ENCODE peak calls at places on chromosome 1, in seven cellular contexts. One of them, this sample, is unnamed.

GRCh38 chr1:174273766-174274165 is 114.4 kb downstream of the RABGAP1L start:
- DNase-seq in Caco-2: no peak
- DNase-seq in NCI-H526 treated with DMSO at 0.1 percent for 48 hours: no peak
- DNase-seq in CD4-positive, alpha-beta memory T cell: no peak
- DNase-seq in amygdala: no peak
- DNase-seq in stimulated activated CD8-positive, alpha-beta memory T cell treated with anti-CD3 and anti-CD28 coated beads, Interleukin-15, amount 100 ng/mL, for 1 hour: no peak
- DNase-seq in neural crest cell: no peak
- DNase-seq in this sample: no peak

GRCh38 chr1:113975211-113975895 is 3.9 kb upstream of the OLFML3 start:
- DNase-seq in stimulated activated CD8-positive, alpha-beta memory T cell treated with anti-CD3 and anti-CD28 coated beads, Interleukin-15, amount 100 ng/mL, for 1 hour: no peak
- DNase-seq in amygdala: no peak
- DNase-seq in neural crest cell: no peak
- DNase-seq in NCI-H526 treated with DMSO at 0.1 percent for 48 hours: no peak
- DNase-seq in Caco-2: no peak
- DNase-seq in CD4-positive, alpha-beta memory T cell: no peak
- DNase-seq in this sample: peak

GRCh38 chr1:221829327-221830011 is 87.6 kb upstream of the DUSP10 start:
- DNase-seq in NCI-H526 treated with DMSO at 0.1 percent for 48 hours: no peak
- DNase-seq in Caco-2: no peak
- DNase-seq in amygdala: no peak
- DNase-seq in stimulated activated CD8-positive, alpha-beta memory T cell treated with anti-CD3 and anti-CD28 coated beads, Interleukin-15, amount 100 ng/mL, for 1 hour: no peak
- DNase-seq in CD4-positive, alpha-beta memory T cell: peak
- DNase-seq in neural crest cell: no peak
- DNase-seq in this sample: peak

GRCh38 chr1:111030590-111030989 is 66.9 kb upstream of the LRIF1 start:
- DNase-seq in neural crest cell: peak
- DNase-seq in NCI-H526 treated with DMSO at 0.1 percent for 48 hours: peak
- DNase-seq in stimulated activated CD8-positive, alpha-beta memory T cell treated with anti-CD3 and anti-CD28 coated beads, Interleukin-15, amount 100 ng/mL, for 1 hour: peak
- DNase-seq in Caco-2: no peak
- DNase-seq in CD4-positive, alpha-beta memory T cell: peak
- DNase-seq in amygdala: no peak
- DNase-seq in this sample: peak

GRCh38 chr1:219560856-219561255 is 52.0 kb downstream of the ZC3H11B start:
- DNase-seq in amygdala: no peak
- DNase-seq in CD4-positive, alpha-beta memory T cell: no peak
- DNase-seq in NCI-H526 treated with DMSO at 0.1 percent for 48 hours: no peak
- DNase-seq in Caco-2: no peak
- DNase-seq in stimulated activated CD8-positive, alpha-beta memory T cell treated with anti-CD3 and anti-CD28 coated beads, Interleukin-15, amount 100 ng/mL, for 1 hour: no peak
- DNase-seq in neural crest cell: no peak
- DNase-seq in this sample: no peak

GRCh38 chr1:74180490-74180889 is 17.5 kb downstream of the LRRIQ3 start:
- DNase-seq in CD4-positive, alpha-beta memory T cell: no peak
- DNase-seq in Caco-2: no peak
- DNase-seq in neural crest cell: no peak
- DNase-seq in NCI-H526 treated with DMSO at 0.1 percent for 48 hours: no peak
- DNase-seq in stimulated activated CD8-positive, alpha-beta memory T cell treated with anti-CD3 and anti-CD28 coated beads, Interleukin-15, amount 100 ng/mL, for 1 hour: no peak
- DNase-seq in amygdala: no peak
- DNase-seq in this sample: no peak

GRCh38 chr1:179803916-179804315 is 60.8 kb downstream of the FAM163A start:
- DNase-seq in amygdala: no peak
- DNase-seq in Caco-2: no peak
- DNase-seq in NCI-H526 treated with DMSO at 0.1 percent for 48 hours: no peak
- DNase-seq in stimulated activated CD8-positive, alpha-beta memory T cell treated with anti-CD3 and anti-CD28 coated beads, Interleukin-15, amount 100 ng/mL, for 1 hour: no peak
- DNase-seq in CD4-positive, alpha-beta memory T cell: no peak
- DNase-seq in neural crest cell: no peak
- DNase-seq in this sample: no peak

GRCh38 chr1:90143522-90144050 is 148.7 kb downstream of the ZNF326 start:
- DNase-seq in Caco-2: no peak
- DNase-seq in neural crest cell: no peak
- DNase-seq in amygdala: no peak
- DNase-seq in CD4-positive, alpha-beta memory T cell: no peak
- DNase-seq in stimulated activated CD8-positive, alpha-beta memory T cell treated with anti-CD3 and anti-CD28 coated beads, Interleukin-15, amount 100 ng/mL, for 1 hour: no peak
- DNase-seq in NCI-H526 treated with DMSO at 0.1 percent for 48 hours: no peak
- DNase-seq in this sample: no peak

GRCh38 chr1:35925741-35926140 is 5.2 kb upstream of the AGO3 start:
- DNase-seq in CD4-positive, alpha-beta memory T cell: no peak
- DNase-seq in stimulated activated CD8-positive, alpha-beta memory T cell treated with anti-CD3 and anti-CD28 coated beads, Interleukin-15, amount 100 ng/mL, for 1 hour: no peak
- DNase-seq in neural crest cell: no peak
- DNase-seq in NCI-H526 treated with DMSO at 0.1 percent for 48 hours: no peak
- DNase-seq in amygdala: no peak
- DNase-seq in Caco-2: no peak
- DNase-seq in this sample: no peak

GRCh38 chr1:92877792-92878191 is 46.0 kb downstream of the RPL5 start:
- DNase-seq in Caco-2: no peak
- DNase-seq in CD4-positive, alpha-beta memory T cell: no peak
- DNase-seq in NCI-H526 treated with DMSO at 0.1 percent for 48 hours: no peak
- DNase-seq in neural crest cell: no peak
- DNase-seq in stimulated activated CD8-positive, alpha-beta memory T cell treated with anti-CD3 and anti-CD28 coated beads, Interleukin-15, amount 100 ng/mL, for 1 hour: no peak
- DNase-seq in amygdala: no peak
- DNase-seq in this sample: no peak

GRCh38 chr1:229714964-229715603 is 89.0 kb downstream of the URB2 start:
- DNase-seq in Caco-2: peak
- DNase-seq in CD4-positive, alpha-beta memory T cell: peak
- DNase-seq in stimulated activated CD8-positive, alpha-beta memory T cell treated with anti-CD3 and anti-CD28 coated beads, Interleukin-15, amount 100 ng/mL, for 1 hour: no peak
- DNase-seq in neural crest cell: no peak
- DNase-seq in NCI-H526 treated with DMSO at 0.1 percent for 48 hours: peak
- DNase-seq in amygdala: no peak
- DNase-seq in this sample: peak

GRCh38 chr1:31605908-31606427 is 11.5 kb upstream of the HCRTR1 start:
- DNase-seq in NCI-H526 treated with DMSO at 0.1 percent for 48 hours: no peak
- DNase-seq in CD4-positive, alpha-beta memory T cell: no peak
- DNase-seq in amygdala: no peak
- DNase-seq in stimulated activated CD8-positive, alpha-beta memory T cell treated with anti-CD3 and anti-CD28 coated beads, Interleukin-15, amount 100 ng/mL, for 1 hour: no peak
- DNase-seq in Caco-2: no peak
- DNase-seq in neural crest cell: no peak
- DNase-seq in this sample: peak

GRCh38 chr1:44077421-44077820 is 41.2 kb upstream of the KLF17 start:
- DNase-seq in Caco-2: no peak
- DNase-seq in neural crest cell: no peak
- DNase-seq in NCI-H526 treated with DMSO at 0.1 percent for 48 hours: no peak
- DNase-seq in stimulated activated CD8-positive, alpha-beta memory T cell treated with anti-CD3 and anti-CD28 coated beads, Interleukin-15, amount 100 ng/mL, for 1 hour: no peak
- DNase-seq in CD4-positive, alpha-beta memory T cell: no peak
- DNase-seq in amygdala: no peak
- DNase-seq in this sample: no peak

GRCh38 chr1:184882649-184883303 is 91.5 kb downstream of the NIBAN1 start:
- DNase-seq in CD4-positive, alpha-beta memory T cell: no peak
- DNase-seq in stimulated activated CD8-positive, alpha-beta memory T cell treated with anti-CD3 and anti-CD28 coated beads, Interleukin-15, amount 100 ng/mL, for 1 hour: no peak
- DNase-seq in neural crest cell: no peak
- DNase-seq in NCI-H526 treated with DMSO at 0.1 percent for 48 hours: no peak
- DNase-seq in amygdala: no peak
- DNase-seq in Caco-2: no peak
- DNase-seq in this sample: no peak

GRCh38 chr1:3296326-3296725 is 158.1 kb upstream of the ARHGEF16 start:
- DNase-seq in amygdala: no peak
- DNase-seq in neural crest cell: no peak
- DNase-seq in NCI-H526 treated with DMSO at 0.1 percent for 48 hours: no peak
- DNase-seq in Caco-2: no peak
- DNase-seq in stimulated activated CD8-positive, alpha-beta memory T cell treated with anti-CD3 and anti-CD28 coated beads, Interleukin-15, amount 100 ng/mL, for 1 hour: no peak
- DNase-seq in CD4-positive, alpha-beta memory T cell: no peak
- DNase-seq in this sample: no peak

GRCh38 chr1:210257698-210258395 is 25.3 kb downstream of the SERTAD4 start:
- DNase-seq in amygdala: no peak
- DNase-seq in CD4-positive, alpha-beta memory T cell: no peak
- DNase-seq in NCI-H526 treated with DMSO at 0.1 percent for 48 hours: peak
- DNase-seq in Caco-2: no peak
- DNase-seq in neural crest cell: no peak
- DNase-seq in stimulated activated CD8-positive, alpha-beta memory T cell treated with anti-CD3 and anti-CD28 coated beads, Interleukin-15, amount 100 ng/mL, for 1 hour: no peak
- DNase-seq in this sample: no peak

GRCh38 chr1:59705849-59706599 is 108.7 kb upstream of the HOOK1 start:
- DNase-seq in NCI-H526 treated with DMSO at 0.1 percent for 48 hours: no peak
- DNase-seq in neural crest cell: no peak
- DNase-seq in stimulated activated CD8-positive, alpha-beta memory T cell treated with anti-CD3 and anti-CD28 coated beads, Interleukin-15, amount 100 ng/mL, for 1 hour: no peak
- DNase-seq in Caco-2: no peak
- DNase-seq in amygdala: no peak
- DNase-seq in CD4-positive, alpha-beta memory T cell: no peak
- DNase-seq in this sample: no peak

GRCh38 chr1:62181531-62181930 is 13.1 kb upstream of the L1TD1 start:
- DNase-seq in CD4-positive, alpha-beta memory T cell: no peak
- DNase-seq in stimulated activated CD8-positive, alpha-beta memory T cell treated with anti-CD3 and anti-CD28 coated beads, Interleukin-15, amount 100 ng/mL, for 1 hour: no peak
- DNase-seq in NCI-H526 treated with DMSO at 0.1 percent for 48 hours: no peak
- DNase-seq in amygdala: no peak
- DNase-seq in Caco-2: no peak
- DNase-seq in neural crest cell: no peak
- DNase-seq in this sample: no peak

GRCh38 chr1:159959451-159959850 is 5.4 kb upstream of the SLAMF9 start:
- DNase-seq in CD4-positive, alpha-beta memory T cell: no peak
- DNase-seq in NCI-H526 treated with DMSO at 0.1 percent for 48 hours: no peak
- DNase-seq in neural crest cell: no peak
- DNase-seq in stimulated activated CD8-positive, alpha-beta memory T cell treated with anti-CD3 and anti-CD28 coated beads, Interleukin-15, amount 100 ng/mL, for 1 hour: no peak
- DNase-seq in Caco-2: peak
- DNase-seq in amygdala: no peak
- DNase-seq in this sample: no peak

GRCh38 chr1:207315435-207315834 is 6.0 kb upstream of the CD55 start:
- DNase-seq in stimulated activated CD8-positive, alpha-beta memory T cell treated with anti-CD3 and anti-CD28 coated beads, Interleukin-15, amount 100 ng/mL, for 1 hour: no peak
- DNase-seq in CD4-positive, alpha-beta memory T cell: no peak
- DNase-seq in neural crest cell: no peak
- DNase-seq in amygdala: no peak
- DNase-seq in Caco-2: no peak
- DNase-seq in NCI-H526 treated with DMSO at 0.1 percent for 48 hours: no peak
- DNase-seq in this sample: no peak

GRCh38 chr1:173669491-173669941 is at the start of gene ANKRD45:
- DNase-seq in neural crest cell: peak
- DNase-seq in Caco-2: peak
- DNase-seq in NCI-H526 treated with DMSO at 0.1 percent for 48 hours: peak
- DNase-seq in CD4-positive, alpha-beta memory T cell: no peak
- DNase-seq in amygdala: peak
- DNase-seq in stimulated activated CD8-positive, alpha-beta memory T cell treated with anti-CD3 and anti-CD28 coated beads, Interleukin-15, amount 100 ng/mL, for 1 hour: no peak
- DNase-seq in this sample: no peak

GRCh38 chr1:95118019-95118499 is 904 bp downstream of the TLCD4 start:
- DNase-seq in amygdala: no peak
- DNase-seq in CD4-positive, alpha-beta memory T cell: no peak
- DNase-seq in NCI-H526 treated with DMSO at 0.1 percent for 48 hours: peak
- DNase-seq in stimulated activated CD8-positive, alpha-beta memory T cell treated with anti-CD3 and anti-CD28 coated beads, Interleukin-15, amount 100 ng/mL, for 1 hour: no peak
- DNase-seq in Caco-2: no peak
- DNase-seq in neural crest cell: peak
- DNase-seq in this sample: no peak

GRCh38 chr1:159970932-159971342 is 16.9 kb upstream of the SLAMF9 start:
- DNase-seq in CD4-positive, alpha-beta memory T cell: no peak
- DNase-seq in stimulated activated CD8-positive, alpha-beta memory T cell treated with anti-CD3 and anti-CD28 coated beads, Interleukin-15, amount 100 ng/mL, for 1 hour: no peak
- DNase-seq in neural crest cell: no peak
- DNase-seq in amygdala: no peak
- DNase-seq in Caco-2: peak
- DNase-seq in NCI-H526 treated with DMSO at 0.1 percent for 48 hours: no peak
- DNase-seq in this sample: no peak

GRCh38 chr1:33097137-33097611 is 16.2 kb downstream of the AZIN2 start:
- DNase-seq in NCI-H526 treated with DMSO at 0.1 percent for 48 hours: no peak
- DNase-seq in amygdala: no peak
- DNase-seq in neural crest cell: no peak
- DNase-seq in Caco-2: no peak
- DNase-seq in CD4-positive, alpha-beta memory T cell: no peak
- DNase-seq in stimulated activated CD8-positive, alpha-beta memory T cell treated with anti-CD3 and anti-CD28 coated beads, Interleukin-15, amount 100 ng/mL, for 1 hour: no peak
- DNase-seq in this sample: no peak

GRCh38 chr1:244970236-244970652 is 105.9 kb upstream of the HNRNPU start:
- DNase-seq in neural crest cell: peak
- DNase-seq in stimulated activated CD8-positive, alpha-beta memory T cell treated with anti-CD3 and anti-CD28 coated beads, Interleukin-15, amount 100 ng/mL, for 1 hour: peak
- DNase-seq in NCI-H526 treated with DMSO at 0.1 percent for 48 hours: peak
- DNase-seq in CD4-positive, alpha-beta memory T cell: no peak
- DNase-seq in Caco-2: peak
- DNase-seq in amygdala: no peak
- DNase-seq in this sample: peak

GRCh38 chr1:2465371-2466269 is 10.5 kb upstream of the PLCH2 start:
- DNase-seq in stimulated activated CD8-positive, alpha-beta memory T cell treated with anti-CD3 and anti-CD28 coated beads, Interleukin-15, amount 100 ng/mL, for 1 hour: no peak
- DNase-seq in CD4-positive, alpha-beta memory T cell: no peak
- DNase-seq in NCI-H526 treated with DMSO at 0.1 percent for 48 hours: no peak
- DNase-seq in amygdala: no peak
- DNase-seq in neural crest cell: no peak
- DNase-seq in Caco-2: no peak
- DNase-seq in this sample: no peak

GRCh38 chr1:245870698-245871097 is 636.4 kb downstream of the SMYD3 start:
- DNase-seq in neural crest cell: no peak
- DNase-seq in amygdala: no peak
- DNase-seq in stimulated activated CD8-positive, alpha-beta memory T cell treated with anti-CD3 and anti-CD28 coated beads, Interleukin-15, amount 100 ng/mL, for 1 hour: no peak
- DNase-seq in NCI-H526 treated with DMSO at 0.1 percent for 48 hours: no peak
- DNase-seq in CD4-positive, alpha-beta memory T cell: no peak
- DNase-seq in Caco-2: no peak
- DNase-seq in this sample: no peak

GRCh38 chr1:192951961-192952460 is 107.1 kb downstream of the UCHL5 start:
- DNase-seq in amygdala: no peak
- DNase-seq in NCI-H526 treated with DMSO at 0.1 percent for 48 hours: no peak
- DNase-seq in stimulated activated CD8-positive, alpha-beta memory T cell treated with anti-CD3 and anti-CD28 coated beads, Interleukin-15, amount 100 ng/mL, for 1 hour: no peak
- DNase-seq in Caco-2: no peak
- DNase-seq in CD4-positive, alpha-beta memory T cell: no peak
- DNase-seq in neural crest cell: no peak
- DNase-seq in this sample: no peak

GRCh38 chr1:26218906-26219494 is 15.0 kb upstream of the CEP85 start:
- DNase-seq in CD4-positive, alpha-beta memory T cell: no peak
- DNase-seq in Caco-2: no peak
- DNase-seq in neural crest cell: no peak
- DNase-seq in stimulated activated CD8-positive, alpha-beta memory T cell treated with anti-CD3 and anti-CD28 coated beads, Interleukin-15, amount 100 ng/mL, for 1 hour: no peak
- DNase-seq in NCI-H526 treated with DMSO at 0.1 percent for 48 hours: no peak
- DNase-seq in amygdala: no peak
- DNase-seq in this sample: no peak

GRCh38 chr1:19597463-19598309 is 46.4 kb upstream of the NBL1 start:
- DNase-seq in NCI-H526 treated with DMSO at 0.1 percent for 48 hours: no peak
- DNase-seq in neural crest cell: no peak
- DNase-seq in stimulated activated CD8-positive, alpha-beta memory T cell treated with anti-CD3 and anti-CD28 coated beads, Interleukin-15, amount 100 ng/mL, for 1 hour: peak
- DNase-seq in CD4-positive, alpha-beta memory T cell: peak
- DNase-seq in Caco-2: no peak
- DNase-seq in amygdala: no peak
- DNase-seq in this sample: peak

GRCh38 chr1:48182441-48182840 is 40.1 kb upstream of the SLC5A9 start:
- DNase-seq in Caco-2: no peak
- DNase-seq in amygdala: no peak
- DNase-seq in NCI-H526 treated with DMSO at 0.1 percent for 48 hours: peak
- DNase-seq in neural crest cell: no peak
- DNase-seq in stimulated activated CD8-positive, alpha-beta memory T cell treated with anti-CD3 and anti-CD28 coated beads, Interleukin-15, amount 100 ng/mL, for 1 hour: no peak
- DNase-seq in CD4-positive, alpha-beta memory T cell: no peak
- DNase-seq in this sample: no peak

GRCh38 chr1:159009704-159010361 is at the start of gene IFI16:
- DNase-seq in neural crest cell: no peak
- DNase-seq in Caco-2: no peak
- DNase-seq in NCI-H526 treated with DMSO at 0.1 percent for 48 hours: no peak
- DNase-seq in CD4-positive, alpha-beta memory T cell: peak
- DNase-seq in amygdala: no peak
- DNase-seq in stimulated activated CD8-positive, alpha-beta memory T cell treated with anti-CD3 and anti-CD28 coated beads, Interleukin-15, amount 100 ng/mL, for 1 hour: peak
- DNase-seq in this sample: peak

GRCh38 chr1:173190101-173190895 is 16.8 kb downstream of the TNFSF4 start:
- DNase-seq in NCI-H526 treated with DMSO at 0.1 percent for 48 hours: no peak
- DNase-seq in Caco-2: no peak
- DNase-seq in stimulated activated CD8-positive, alpha-beta memory T cell treated with anti-CD3 and anti-CD28 coated beads, Interleukin-15, amount 100 ng/mL, for 1 hour: no peak
- DNase-seq in amygdala: peak
- DNase-seq in neural crest cell: no peak
- DNase-seq in CD4-positive, alpha-beta memory T cell: no peak
- DNase-seq in this sample: no peak

GRCh38 chr1:17837631-17838030 is 82.5 kb downstream of the ACTL8 start:
- DNase-seq in Caco-2: no peak
- DNase-seq in amygdala: no peak
- DNase-seq in stimulated activated CD8-positive, alpha-beta memory T cell treated with anti-CD3 and anti-CD28 coated beads, Interleukin-15, amount 100 ng/mL, for 1 hour: no peak
- DNase-seq in NCI-H526 treated with DMSO at 0.1 percent for 48 hours: no peak
- DNase-seq in CD4-positive, alpha-beta memory T cell: no peak
- DNase-seq in neural crest cell: no peak
- DNase-seq in this sample: no peak

GRCh38 chr1:209643295-209644020 is 8.8 kb downstream of the LAMB3 start:
- DNase-seq in neural crest cell: no peak
- DNase-seq in NCI-H526 treated with DMSO at 0.1 percent for 48 hours: no peak
- DNase-seq in amygdala: peak
- DNase-seq in CD4-positive, alpha-beta memory T cell: no peak
- DNase-seq in Caco-2: no peak
- DNase-seq in stimulated activated CD8-positive, alpha-beta memory T cell treated with anti-CD3 and anti-CD28 coated beads, Interleukin-15, amount 100 ng/mL, for 1 hour: no peak
- DNase-seq in this sample: no peak

GRCh38 chr1:49728377-49728776 is 295.4 kb downstream of the AGBL4 start:
- DNase-seq in Caco-2: no peak
- DNase-seq in NCI-H526 treated with DMSO at 0.1 percent for 48 hours: no peak
- DNase-seq in neural crest cell: no peak
- DNase-seq in CD4-positive, alpha-beta memory T cell: no peak
- DNase-seq in stimulated activated CD8-positive, alpha-beta memory T cell treated with anti-CD3 and anti-CD28 coated beads, Interleukin-15, amount 100 ng/mL, for 1 hour: no peak
- DNase-seq in amygdala: no peak
- DNase-seq in this sample: no peak

GRCh38 chr1:54768093-54768492 is 3.8 kb upstream of the PARS2 start:
- DNase-seq in Caco-2: peak
- DNase-seq in CD4-positive, alpha-beta memory T cell: no peak
- DNase-seq in amygdala: no peak
- DNase-seq in neural crest cell: no peak
- DNase-seq in stimulated activated CD8-positive, alpha-beta memory T cell treated with anti-CD3 and anti-CD28 coated beads, Interleukin-15, amount 100 ng/mL, for 1 hour: no peak
- DNase-seq in NCI-H526 treated with DMSO at 0.1 percent for 48 hours: no peak
- DNase-seq in this sample: peak

GRCh38 chr1:65421341-65422174 is 1.1 kb downstream of the LEPR start:
- DNase-seq in stimulated activated CD8-positive, alpha-beta memory T cell treated with anti-CD3 and anti-CD28 coated beads, Interleukin-15, amount 100 ng/mL, for 1 hour: no peak
- DNase-seq in Caco-2: no peak
- DNase-seq in NCI-H526 treated with DMSO at 0.1 percent for 48 hours: no peak
- DNase-seq in amygdala: no peak
- DNase-seq in neural crest cell: no peak
- DNase-seq in CD4-positive, alpha-beta memory T cell: no peak
- DNase-seq in this sample: no peak